ENCODE peak calls at places on chromosomes 3 and 15, in four cellular contexts. K, J, G and N are unnamed samples.

GRCh38 chr3:58175429-58176184 is 35.2 kb downstream of the DNASE1L3 start:
- DNase-seq in K (peak), J (peak), G (no peak), N (no peak)

GRCh38 chr3:142087676-142088075 is 61.7 kb downstream of the TFDP2 start:
- DNase-seq in K (peak), J (peak), G (no peak), N (peak)

GRCh38 chr15:43229977-43230376 is 9.2 kb upstream of the EPB42 start:
- DNase-seq in K (no peak), J (no peak), G (no peak), N (no peak)

GRCh38 chr3:157494581-157495281 is 8.5 kb downstream of the VEPH1 start:
- DNase-seq in K (peak), J (peak), G (no peak), N (no peak)

GRCh38 chr3:99321261-99321660 is 317.1 kb upstream of the COL8A1 start:
- DNase-seq in K (no peak), J (no peak), G (no peak), N (no peak)

GRCh38 chr3:32432045-32432710 is 40.5 kb downstream of the CMTM7 start:
- DNase-seq in K (no peak), J (no peak), G (no peak), N (no peak)

GRCh38 chr15:95559875-95560394 is 770.6 kb upstream of the NR2F2 start:
- DNase-seq in K (peak), J (peak), G (peak), N (peak)

GRCh38 chr3:53845103-53845880 is 927 bp downstream of the CHDH start:
- DNase-seq in K (peak), J (peak), G (no peak), N (peak)

DNA sequence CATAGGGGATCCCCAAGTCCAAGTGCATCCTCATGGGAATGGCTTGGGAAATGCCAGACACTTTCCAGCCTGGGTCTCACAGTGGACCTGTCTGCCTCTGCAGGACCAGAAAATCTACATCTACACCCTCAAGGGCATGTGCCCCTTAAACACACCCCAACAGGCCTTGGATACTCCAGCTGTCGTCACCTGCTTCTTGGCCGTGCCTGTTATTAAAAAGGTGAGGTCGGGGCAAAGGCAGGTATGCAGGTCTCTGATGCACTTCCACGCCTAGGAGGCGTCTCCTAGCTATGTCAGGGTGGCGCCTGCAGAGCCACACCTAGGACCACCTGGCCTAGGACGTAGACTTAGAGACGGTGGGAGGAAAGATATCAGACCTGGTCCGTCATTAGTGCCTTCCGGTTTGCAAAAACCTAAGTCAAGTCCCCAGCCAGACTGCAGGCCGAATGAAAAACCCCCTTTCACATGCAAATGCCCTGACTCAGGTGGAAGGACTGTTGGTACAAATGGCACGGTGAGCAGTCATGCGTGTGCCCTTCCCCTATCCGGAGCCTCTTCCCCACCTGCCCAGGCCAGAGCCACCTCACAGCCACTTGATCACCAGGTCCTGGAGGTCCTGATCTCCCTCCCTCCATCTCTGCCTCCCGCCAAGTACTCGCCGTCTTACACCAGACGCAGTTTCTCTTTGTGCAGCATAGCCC is 143.5 kb downstream of the LRRK1 start:
- DNase-seq in K (no peak), J (no peak), G (peak), N (no peak)
- H3K4me3 ChIP-seq in K (no peak), J (no peak), G (no peak), N (no peak)

GRCh38 chr15:66730168-66731014 is 28.4 kb downstream of the SMAD6 start:
- DNase-seq in K (peak), J (peak), G (no peak), N (no peak)
- TF ChIP-seq CTCF in K (no peak), J (no peak), G (no peak), N (no peak)

DNA sequence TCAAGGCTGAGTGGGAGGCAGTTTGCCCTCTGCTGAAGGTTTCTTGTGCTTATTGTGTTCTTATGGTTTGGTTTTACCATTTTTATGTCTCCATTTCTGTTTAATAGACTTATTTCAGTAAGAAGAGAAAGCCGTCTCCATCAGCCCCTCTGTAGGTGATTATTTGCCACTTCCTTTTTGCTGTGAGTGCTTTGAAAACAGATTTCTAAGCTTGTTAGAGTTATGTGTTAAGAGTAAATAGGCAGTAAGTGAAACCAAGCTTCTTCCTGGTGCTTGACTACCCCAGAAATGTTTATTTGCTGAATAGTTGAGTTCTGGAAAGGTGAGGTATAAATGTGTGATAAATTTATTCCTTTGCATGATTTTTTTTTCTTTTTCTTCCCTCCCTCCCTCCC is 146.9 kb downstream of the PGPEP1L start:
- DNase-seq in K (no peak), J (no peak), G (no peak), N (no peak)
- H3K4me3 ChIP-seq in K (no peak), J (no peak), G (no peak), N (no peak)

DNA sequence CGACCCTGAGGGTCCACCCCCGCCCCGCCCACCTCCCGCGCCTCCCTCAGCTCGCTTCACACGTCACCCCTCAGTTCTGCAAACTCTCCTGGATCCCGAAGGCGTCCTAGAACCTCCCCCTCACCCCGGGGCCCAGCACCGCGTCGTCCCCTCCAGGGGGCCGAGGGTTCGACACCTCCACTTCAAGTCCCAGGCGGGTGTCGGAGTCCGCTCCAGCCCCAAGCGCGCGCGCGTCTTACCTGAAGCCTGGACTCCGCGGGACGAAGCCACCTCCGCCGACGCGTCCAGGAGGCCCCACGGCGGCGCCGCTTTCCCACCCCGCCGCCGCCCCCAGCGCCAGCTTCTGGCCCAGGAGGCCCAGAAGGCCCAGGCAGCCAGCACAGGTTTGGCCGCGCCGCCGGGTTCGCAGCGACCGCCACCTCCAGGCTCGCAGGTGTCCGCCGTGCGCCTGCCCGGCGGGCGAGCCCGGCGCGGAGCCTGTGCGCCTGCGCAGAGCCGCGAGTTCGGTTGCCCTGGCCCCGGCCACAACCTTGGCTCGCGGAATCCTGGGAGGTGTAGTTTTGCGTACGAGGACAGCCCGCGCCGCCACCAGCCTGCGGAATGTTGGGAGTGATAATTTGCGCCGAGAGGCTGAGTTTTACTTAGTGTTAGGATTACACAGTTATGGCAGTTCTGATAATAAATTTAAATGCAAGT is at the start of gene POMGNT2:
- DNase-seq in K (peak), J (peak), G (peak), N (peak)
- TF ChIP-seq CTCF in K (no peak), J (no peak), G (no peak), N (no peak)

GRCh38 chr3:126746395-126747177 is 42.5 kb downstream of the CHCHD6 start:
- DNase-seq in K (peak), J (peak), G (no peak), N (peak)
- H3K4me3 ChIP-seq in K (no peak), J (no peak), G (no peak), N (no peak)